ENCODE peak calls at places on chromosome 3, in eight cellular contexts. F, U, K, S, J, M, B and R are unnamed samples.

GRCh38 chr3:193744048-193744821 is 151.2 kb downstream of the OPA1 start:
- DNase-seq in F (peak; percentile 62), U (peak; percentile 55), K (no peak), S (peak; percentile 63), J (no peak), M (peak; percentile 28), B (no peak), R (no peak)

GRCh38 chr3:169390741-169391300 is 272.7 kb downstream of the MECOM start:
- DNase-seq in F (no peak), U (peak; percentile 40), K (no peak), S (no peak), J (no peak), M (no peak), B (no peak), R (no peak)

GRCh38 chr3:72210248-72210647 is 425.3 kb upstream of the PROK2 start:
- DNase-seq in F (no peak), U (no peak), K (no peak), S (no peak), J (no peak), M (no peak), B (no peak), R (no peak)

GRCh38 chr3:52070724-52071621 is 14.6 kb upstream of the DUSP7 start:
- DNase-seq in F (no peak), U (no peak), K (no peak), S (no peak), J (no peak), M (no peak), B (no peak), R (no peak)

GRCh38 chr3:178645503-178645902 is 109.3 kb downstream of the KCNMB2 start:
- DNase-seq in F (no peak), U (no peak), K (no peak), S (no peak), J (no peak), M (no peak), B (no peak), R (no peak)

GRCh38 chr3:114879059-114880031 is 267.7 kb downstream of the ZBTB20 start:
- DNase-seq in F (no peak), U (peak; percentile 77), K (no peak), S (peak; percentile 7), J (peak; percentile 8), M (no peak), B (no peak), R (no peak)

GRCh38 chr3:13011369-13012227 is 61.6 kb downstream of the IQSEC1 start:
- DNase-seq in F (peak; percentile 71), U (peak; percentile 30), K (peak; percentile 93), S (no peak), J (peak; percentile 85), M (no peak), B (peak; percentile 86), R (peak; percentile 81)

GRCh38 chr3:80767599-80767998 is 993.8 kb downstream of the GBE1 start:
- DNase-seq in F (no peak), U (no peak), K (no peak), S (no peak), J (no peak), M (no peak), B (no peak), R (no peak)

GRCh38 chr3:15241341-15241740 is 35.3 kb downstream of the CAPN7 start:
- DNase-seq in F (peak; percentile 31), U (peak; percentile 24), K (peak; percentile 72), S (peak; percentile 32), J (peak; percentile 22), M (no peak), B (peak; percentile 39), R (peak; percentile 37)

GRCh38 chr3:139388961-139389551 is 391 bp downstream of the COPB2 start:
- DNase-seq in F (no peak), U (peak; percentile 23), K (no peak), S (no peak), J (peak; percentile 9), M (no peak), B (no peak), R (no peak)

GRCh38 chr3:31004025-31004678 is 109.7 kb upstream of the GADL1 start:
- DNase-seq in F (no peak), U (peak; percentile 51), K (no peak), S (no peak), J (no peak), M (no peak), B (no peak), R (no peak)

GRCh38 chr3:60269829-60270266 is 981.4 kb downstream of the FHIT start:
- DNase-seq in F (no peak), U (no peak), K (no peak), S (no peak), J (no peak), M (no peak), B (no peak), R (no peak)

GRCh38 chr3:39254806-39255449 is 24.9 kb downstream of the CX3CR1 start:
- DNase-seq in F (no peak), U (peak; percentile 30), K (no peak), S (no peak), J (no peak), M (no peak), B (no peak), R (no peak)

GRCh38 chr3:65793495-65794200 is 245.1 kb downstream of the MAGI1 start:
- DNase-seq in F (peak; percentile 31), U (peak; percentile 29), K (no peak), S (no peak), J (no peak), M (no peak), B (no peak), R (no peak)

GRCh38 chr3:117666827-117667226 is 957.2 kb downstream of the TUSC7 start:
- DNase-seq in F (no peak), U (no peak), K (no peak), S (no peak), J (no peak), M (no peak), B (no peak), R (no peak)

GRCh38 chr3:14507345-14507741 is 32.8 kb downstream of the GRIP2 start:
- DNase-seq in F (no peak), U (no peak), K (no peak), S (peak; percentile 27), J (no peak), M (no peak), B (no peak), R (no peak)

GRCh38 chr3:154144825-154145465 is 23.8 kb downstream of the ARHGEF26 start:
- DNase-seq in F (no peak), U (no peak), K (no peak), S (no peak), J (no peak), M (no peak), B (no peak), R (no peak)

GRCh38 chr3:172074578-172074977 is 35.2 kb downstream of the FNDC3B start:
- DNase-seq in F (no peak), U (no peak), K (no peak), S (no peak), J (no peak), M (no peak), B (no peak), R (no peak)

GRCh38 chr3:49019941-49020334 is 1.6 kb upstream of the DALRD3 start:
- DNase-seq in F (peak; percentile 46), U (no peak), K (no peak), S (no peak), J (no peak), M (no peak), B (no peak), R (no peak)

GRCh38 chr3:43214616-43215015 is 71.7 kb upstream of the SNRK start:
- DNase-seq in F (no peak), U (peak; percentile 93), K (no peak), S (no peak), J (no peak), M (no peak), B (no peak), R (no peak)

GRCh38 chr3:13518516-13519351 is 30.2 kb upstream of the FBLN2 start:
- DNase-seq in F (no peak), U (no peak), K (no peak), S (no peak), J (no peak), M (no peak), B (no peak), R (no peak)

GRCh38 chr3:73086071-73086494 is 24.6 kb downstream of the EBLN2 start:
- DNase-seq in F (peak; percentile 67), U (peak; percentile 26), K (peak; percentile 55), S (peak; percentile 42), J (peak; percentile 51), M (no peak), B (peak; percentile 53), R (peak; percentile 23)